ENCODE peak calls at places on chromosomes 1 and 21, in five cellular contexts. V is HCT116, U is K562, R is SK-N-SH, O is GM12878. E is an unnamed sample.
A peak's percentile ranks its signal among the peaks of the same experiment; 100 is the strongest.

GRCh38 chr1:1677718-1678580 is 14.6 kb downstream of the SLC35E2B start:
- DNase-seq in V (no peak), U (peak; percentile 13), R (peak; percentile 20), O (peak; percentile 86), E (peak; percentile 33)

GRCh38 chr1:219529116-219529515 is 83.8 kb downstream of the ZC3H11B start:
- DNase-seq in V (no peak), U (no peak), R (no peak), O (no peak), E (peak; percentile 48)

GRCh38 chr1:152148051-152148450 is 11.0 kb downstream of the RPTN start:
- DNase-seq in V (no peak), U (no peak), R (no peak), O (no peak), E (no peak)

GRCh38 chr21:38937844-38938243 is 132.1 kb downstream of the ETS2 start:
- DNase-seq in V (no peak), U (no peak), R (no peak), O (no peak), E (no peak)

GRCh38 chr1:68185743-68186142 is 46.6 kb downstream of the WLS start:
- DNase-seq in V (no peak), U (no peak), R (no peak), O (no peak), E (no peak)

GRCh38 chr1:182657026-182657425 is 27.4 kb downstream of the RGS8 start:
- DNase-seq in V (no peak), U (no peak), R (no peak), O (no peak), E (no peak)

GRCh38 chr21:33977721-33978369 is 62.2 kb upstream of the ATP5PO start:
- DNase-seq in V (no peak), U (no peak), R (no peak), O (no peak), E (no peak)

GRCh38 chr1:232697191-232697590 is 67.3 kb upstream of the SIPA1L2 start:
- DNase-seq in V (no peak), U (no peak), R (no peak), O (no peak), E (no peak)

GRCh38 chr1:199353906-199354305 is 673.6 kb upstream of the NR5A2 start:
- DNase-seq in V (no peak), U (no peak), R (no peak), O (no peak), E (no peak)

GRCh38 chr21:33021150-33021549 is 4.6 kb upstream of the OLIG2 start:
- DNase-seq in V (no peak), U (no peak), R (no peak), O (no peak), E (no peak)

GRCh38 chr1:247407180-247407616 is 8.8 kb upstream of the NLRP3 start:
- DNase-seq in V (no peak), U (no peak), R (no peak), O (peak; percentile 85), E (no peak)

GRCh38 chr1:228359613-228360532 is 46.8 kb downstream of the TRIM11 start:
- DNase-seq in V (no peak), U (no peak), R (no peak), O (no peak), E (no peak)

GRCh38 chr1:116769994-116770393 is 15.8 kb downstream of the CD2 start:
- DNase-seq in V (no peak), U (no peak), R (no peak), O (no peak), E (no peak)

GRCh38 chr1:16173447-16174260 is 17.8 kb upstream of the EPHA2 start:
- DNase-seq in V (peak; percentile 94), U (peak; percentile 51), R (no peak), O (no peak), E (no peak)

GRCh38 chr1:231971397-231972233 is 345.0 kb downstream of the DISC1 start:
- DNase-seq in V (no peak), U (no peak), R (peak; percentile 61), O (no peak), E (no peak)

GRCh38 chr1:182003953-182004586 is 57.4 kb downstream of the ZNF648 start:
- DNase-seq in V (no peak), U (no peak), R (peak; percentile 6), O (no peak), E (no peak)

GRCh38 chr1:159921700-159922498 is 3.4 kb downstream of the TAGLN2 start:
- DNase-seq in V (no peak), U (peak; percentile 52), R (peak; percentile 62), O (no peak), E (no peak)

GRCh38 chr1:153520818-153521476 is 14.8 kb downstream of the S100A6 start:
- DNase-seq in V (no peak), U (no peak), R (peak; percentile 63), O (no peak), E (peak; percentile 53)

GRCh38 chr1:201933840-201934430 is 12.4 kb downstream of the LMOD1 start:
- DNase-seq in V (no peak), U (no peak), R (no peak), O (no peak), E (no peak)

GRCh38 chr1:98556521-98557158 is 104.9 kb upstream of the SNX7 start:
- DNase-seq in V (peak; percentile 37), U (peak; percentile 16), R (no peak), O (no peak), E (peak; percentile 15)

GRCh38 chr1:44407430-44408180 is 2.5 kb downstream of the RNF220 start:
- DNase-seq in V (no peak), U (no peak), R (peak; percentile 46), O (no peak), E (no peak)

GRCh38 chr1:185734929-185735666 is 907 bp downstream of the HMCN1 start:
- DNase-seq in V (no peak), U (no peak), R (no peak), O (no peak), E (no peak)

GRCh38 chr1:94720091-94720793 is 99.9 kb upstream of the SLC44A3 start:
- DNase-seq in V (no peak), U (no peak), R (no peak), O (peak; percentile 60), E (no peak)

GRCh38 chr21:41851090-41851790 is 27.9 kb downstream of the PRDM15 start:
- DNase-seq in V (no peak), U (no peak), R (no peak), O (no peak), E (no peak)

GRCh38 chr1:25909062-25909461 is 2.8 kb upstream of the STMN1 start:
- DNase-seq in V (no peak), U (no peak), R (no peak), O (no peak), E (no peak)

GRCh38 chr1:62926681-62927252 is 142.8 kb downstream of the ATG4C start:
- DNase-seq in V (no peak), U (no peak), R (no peak), O (no peak), E (no peak)

GRCh38 chr1:11930571-11931445 is 3.7 kb upstream of the PLOD1 start:
- DNase-seq in V (no peak), U (no peak), R (peak; percentile 60), O (no peak), E (no peak)

GRCh38 chr1:169103443-169103842 is 3.0 kb upstream of the ATP1B1 start:
- DNase-seq in V (no peak), U (no peak), R (no peak), O (no peak), E (no peak)
- TF ChIP-seq JUND in V (no peak), U (no peak), R (no peak), O (no peak), E (no peak)

GRCh38 chr21:46205121-46205520 is 20.9 kb upstream of the SPATC1L start:
- DNase-seq in V (no peak), U (no peak), R (peak; percentile 6), O (no peak), E (no peak)

GRCh38 chr21:46207920-46208571 is 20.5 kb downstream of the LSS start:
- DNase-seq in V (no peak), U (no peak), R (no peak), O (no peak), E (no peak)

GRCh38 chr21:46207006-46207919 is 21.3 kb downstream of the LSS start:
- DNase-seq in V (no peak), U (no peak), R (no peak), O (no peak), E (no peak)

GRCh38 chr21:46206163-46207005 is 22.1 kb upstream of the SPATC1L start:
- DNase-seq in V (no peak), U (no peak), R (no peak), O (no peak), E (no peak)

DNA sequence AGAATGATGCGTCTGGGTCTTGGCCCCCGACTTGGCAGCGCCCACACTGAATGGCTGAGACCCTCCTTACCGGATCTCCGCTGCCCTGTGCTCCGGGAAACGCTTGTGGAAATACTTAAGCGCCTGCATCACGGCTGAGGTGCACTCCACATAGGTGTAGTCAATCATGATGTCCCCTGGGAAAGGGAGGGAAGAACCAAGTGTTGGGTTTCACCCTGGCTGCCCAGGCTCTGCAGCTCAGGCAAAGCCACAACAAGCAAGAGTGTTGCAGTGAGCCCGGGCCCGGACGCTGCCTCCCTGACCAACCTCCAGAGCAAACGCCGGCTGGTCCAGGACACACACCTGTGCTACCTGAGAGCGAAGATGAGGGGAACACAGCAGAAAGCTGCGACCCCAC is 21.5 kb upstream of the SPATC1L start:
- DNase-seq in V (no peak), U (no peak), R (no peak), O (no peak), E (no peak)
- TF ChIP-seq JUND in V (no peak), U (no peak), R (no peak), O (no peak), E (no peak)

DNA sequence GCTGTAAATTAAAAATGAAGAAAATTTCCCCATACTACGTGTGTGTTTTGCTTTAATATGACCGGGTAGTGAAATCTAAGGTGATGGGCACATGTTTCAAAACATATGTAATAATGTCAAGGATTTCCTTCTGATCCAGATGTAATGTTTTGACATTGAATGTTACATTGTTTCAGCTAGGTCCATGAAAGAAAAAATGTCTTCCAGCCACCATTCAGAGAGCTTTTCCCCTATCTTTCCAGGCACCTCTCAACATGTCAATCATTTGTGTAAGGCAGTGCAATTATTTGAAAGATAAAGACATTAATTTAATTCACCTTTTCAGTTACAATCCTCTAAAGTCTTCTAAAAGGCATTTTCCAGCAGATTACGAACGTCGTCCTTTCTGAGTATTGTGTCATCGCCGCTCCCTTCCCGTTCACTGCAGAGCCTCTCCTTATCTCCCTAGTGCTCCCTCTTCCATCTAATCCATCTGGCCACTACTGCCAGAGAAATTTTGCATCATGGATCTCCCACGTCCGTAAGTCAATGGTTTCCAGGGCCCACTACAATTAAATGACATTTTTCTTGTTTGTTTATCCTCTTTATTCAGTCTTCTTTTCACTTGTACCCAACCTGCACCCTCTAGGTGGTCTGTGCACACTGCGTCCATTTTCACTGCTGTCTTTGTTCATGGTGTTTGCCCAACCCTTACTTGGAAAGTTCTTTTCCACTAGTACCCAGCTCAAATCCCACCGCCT is 1.3 kb upstream of the VAMP3 start:
- DNase-seq in V (no peak), U (peak; percentile 50), R (no peak), O (no peak), E (no peak)
- TF ChIP-seq JUND in V (no peak), U (peak; percentile 65), R (no peak), O (no peak), E (no peak)

GRCh38 chr1:66450043-66450514 is 83.9 kb upstream of the SGIP1 start:
- DNase-seq in V (no peak), U (no peak), R (peak; percentile 65), O (no peak), E (no peak)

GRCh38 chr1:66444438-66445265 is 89.3 kb upstream of the SGIP1 start:
- DNase-seq in V (no peak), U (no peak), R (no peak), O (no peak), E (no peak)

GRCh38 chr1:66443793-66444192 is 90.2 kb upstream of the SGIP1 start:
- DNase-seq in V (no peak), U (no peak), R (no peak), O (no peak), E (no peak)

GRCh38 chr1:66445492-66446181 is 88.3 kb upstream of the SGIP1 start:
- DNase-seq in V (no peak), U (no peak), R (no peak), O (peak; percentile 68), E (no peak)

GRCh38 chr1:66446261-66447001 is 87.5 kb upstream of the SGIP1 start:
- DNase-seq in V (peak; percentile 74), U (peak; percentile 49), R (peak; percentile 64), O (peak; percentile 63), E (peak; percentile 16)
- TF ChIP-seq JUND in V (no peak), U (no peak), R (no peak), O (no peak), E (no peak)